ENCODE peak calls at places on chromosomes 16 and 17, in ten cellular contexts. F is neural crest cell, L is T47D, M is GM10248, J is left ventricle myocardium inferior, D is AML-193, C is ureter, R is RWPE1, N is fibroblast of pulmonary artery, S is D341Med. A is an unnamed sample.

GRCh38 chr16:65648111-65648510 is 526.2 kb upstream of the CDH11 start:
- DNase-seq in N (no peak), F (no peak), D (no peak), R (no peak), M (no peak), L (no peak), C (no peak), S (no peak), J (no peak), A (no peak)

GRCh38 chr16:25709182-25709581 is 17.4 kb downstream of the HS3ST4 start:
- DNase-seq in F (no peak), S (no peak), N (no peak), J (no peak), C (no peak), L (no peak), D (no peak), M (no peak), R (no peak), A (no peak)

GRCh38 chr17:80279895-80280294 is 19.2 kb downstream of the RNF213 start:
- DNase-seq in R (no peak), L (no peak), S (peak; percentile 15), C (no peak), N (peak; percentile 93), F (no peak), M (no peak), D (no peak), J (peak; percentile 73), A (peak; percentile 42)

GRCh38 chr17:9228408-9229159 is 207.3 kb downstream of the NTN1 start:
- DNase-seq in N (peak; percentile 81), M (no peak), S (no peak), D (no peak), F (no peak), R (peak; percentile 26), L (no peak), C (no peak), J (no peak), A (no peak)

GRCh38 chr17:76578376-76578775 is 7.3 kb downstream of the ST6GALNAC2 start:
- DNase-seq in R (peak; percentile 75), C (no peak), L (peak; percentile 96), N (no peak), F (no peak), M (no peak), D (no peak), S (peak; percentile 39), J (no peak), A (no peak)

GRCh38 chr17:78977992-78978973 is 1.4 kb downstream of the LGALS3BP start:
- DNase-seq in J (peak; percentile 64), L (peak; percentile 4), M (no peak), S (no peak), N (no peak), F (no peak), R (no peak), C (no peak), D (no peak), A (no peak)

GRCh38 chr17:79114455-79115301 is 40.1 kb downstream of the ENGASE start:
- DNase-seq in D (no peak), F (no peak), C (peak; percentile 79), S (peak; percentile 78), M (no peak), R (no peak), N (no peak), L (peak; percentile 64), J (peak; percentile 54), A (no peak)

GRCh38 chr17:62109378-62109902 is 44.4 kb upstream of the MED13 start:
- DNase-seq in R (peak; percentile 75), N (peak; percentile 58), S (peak; percentile 89), C (peak; percentile 59), J (no peak), F (peak; percentile 8), M (peak; percentile 84), L (peak; percentile 44), D (peak; percentile 79), A (peak; percentile 55)

GRCh38 chr16:17339764-17340541 is 130.8 kb downstream of the XYLT1 start:
- DNase-seq in R (no peak), N (no peak), C (no peak), S (no peak), F (no peak), M (no peak), L (peak; percentile 10), D (no peak), J (no peak), A (no peak)

GRCh38 chr16:10961231-10961630 is 16.9 kb downstream of the CLEC16A start:
- DNase-seq in R (peak; percentile 48), S (no peak), J (no peak), M (no peak), F (no peak), C (no peak), L (no peak), D (no peak), N (peak; percentile 71), A (peak; percentile 89)

A was measured in non-pigmented ciliary epithelial cell.